ENCODE peak calls at places on chromosome 1, in nine cellular contexts. D, I, A, Q, F, V, B, U and H are unnamed samples.

GRCh38 chr1:20233866-20234265 is 47.5 kb upstream of the PLA2G2C start:
- DNase-seq in U (no peak), D (no peak), B (no peak), A (no peak), V (no peak), Q (no peak), I (no peak), F (no peak), H (no peak)

GRCh38 chr1:205368478-205368877 is 11.8 kb upstream of the KLHDC8A start:
- DNase-seq in F (no peak), U (no peak), Q (no peak), B (no peak), I (no peak), V (no peak), A (no peak), D (no peak), H (no peak)

GRCh38 chr1:236685917-236686814 is at the start of gene ACTN2:
- DNase-seq in I (no peak), D (peak), A (no peak), U (peak), F (peak), Q (no peak), V (peak), B (peak), H (peak)

GRCh38 chr1:212858461-212859265 is 588 bp downstream of the FLVCR1 start:
- DNase-seq in I (peak), U (peak), A (peak), D (peak), B (peak), F (no peak), V (peak), Q (no peak), H (peak)

GRCh38 chr1:51898090-51898734 is 19.7 kb upstream of the NRDC start:
- DNase-seq in U (no peak), Q (peak), F (no peak), I (peak), V (no peak), A (no peak), B (peak), D (peak), H (no peak)

GRCh38 chr1:226549937-226550670 is 1.5 kb downstream of the STUM start:
- DNase-seq in A (no peak), D (no peak), Q (no peak), F (peak), V (peak), B (no peak), U (peak), I (no peak), H (peak)

GRCh38 chr1:50305808-50306207 is 117.4 kb downstream of the DMRTA2 start:
- DNase-seq in Q (no peak), B (no peak), F (no peak), D (no peak), V (no peak), A (no peak), U (no peak), I (no peak), H (no peak)

GRCh38 chr1:219568728-219569127 is 44.2 kb downstream of the ZC3H11B start:
- DNase-seq in V (no peak), F (no peak), A (no peak), U (no peak), B (peak), Q (no peak), D (no peak), I (no peak), H (no peak)

GRCh38 chr1:153967109-153967999 is at the start of gene CREB3L4:
- DNase-seq in D (peak), Q (peak), B (peak), I (peak), U (peak), V (peak), F (peak), A (peak), H (peak)
- TF ChIP-seq CTCF in D (peak), Q (peak), B (peak), I (peak), U (peak), V (peak), F (peak), A (peak), H (peak)

DNA sequence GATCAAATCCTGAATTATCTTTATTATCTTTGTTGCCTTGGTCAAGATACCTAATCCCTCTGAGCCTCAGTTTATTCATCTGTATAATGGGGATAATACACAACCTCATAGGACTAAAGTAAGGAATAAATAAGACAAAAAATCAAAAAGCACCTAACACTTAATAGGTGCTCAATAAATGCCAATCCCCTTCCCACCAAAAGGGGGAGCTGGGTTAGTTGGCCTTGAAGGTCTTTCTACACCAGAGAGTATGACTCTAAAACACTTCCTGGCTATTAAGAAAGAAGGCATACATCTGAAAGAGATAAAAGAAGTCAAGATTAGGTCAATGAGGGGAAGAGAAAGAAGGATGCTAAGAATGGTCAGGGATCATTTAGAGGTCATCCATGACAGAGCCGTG is 11.1 kb downstream of the VSIG8 start:
- DNase-seq in Q (no peak), V (peak), D (no peak), I (no peak), F (no peak), B (no peak), A (no peak), U (no peak), H (no peak)
- TF ChIP-seq CTCF in Q (no peak), V (peak), D (no peak), I (no peak), F (no peak), B (no peak), A (no peak), U (no peak), H (no peak)

GRCh38 chr1:6784560-6785317 is 515 bp upstream of the CAMTA1 start:
- DNase-seq in U (peak), I (peak), B (peak), V (peak), A (peak), Q (peak), F (peak), D (peak), H (peak)
- TF ChIP-seq CTCF in U (no peak), I (no peak), B (no peak), V (no peak), A (no peak), Q (no peak), F (no peak), D (no peak), H (no peak)

GRCh38 chr1:34460193-34460592 is 283.5 kb downstream of the C1orf94 start:
- DNase-seq in B (peak), D (no peak), Q (peak), F (peak), I (peak), A (peak), U (peak), V (peak), H (peak)
- TF ChIP-seq CTCF in B (peak), D (peak), Q (peak), F (peak), I (peak), A (peak), U (peak), V (peak), H (peak)

GRCh38 chr1:86169625-86170024 is 13.1 kb upstream of the COL24A1 start:
- DNase-seq in I (no peak), Q (no peak), F (no peak), V (no peak), B (no peak), U (no peak), A (no peak), D (no peak), H (no peak)
- TF ChIP-seq CTCF in I (peak), Q (no peak), F (no peak), V (no peak), B (no peak), U (no peak), A (no peak), D (peak), H (no peak)

GRCh38 chr1:74775735-74776134 is 42.8 kb downstream of the TYW3 start:
- DNase-seq in B (no peak), Q (no peak), F (no peak), U (no peak), I (no peak), D (no peak), V (no peak), A (no peak), H (no peak)
- TF ChIP-seq CTCF in B (no peak), Q (no peak), F (no peak), U (no peak), I (no peak), D (no peak), V (no peak), A (no peak), H (no peak)